ENCODE peak calls at places on chromosomes 12 and 14, in five cellular contexts. G is cardiac muscle cell, A is heart left ventricle, P is neural crest cell, S is heart right ventricle. O is an unnamed sample.

GRCh38 chr14:55754471-55754870 is 174.5 kb downstream of the KTN1 start:
- DNase-seq in G (no peak), A (no peak), P (no peak), S (no peak), O (no peak)

GRCh38 chr12:52370906-52371608 is 3.8 kb upstream of the KRT85 start:
- DNase-seq in G (no peak), A (peak; percentile 42), P (no peak), S (no peak), O (no peak)

GRCh38 chr12:19893514-19893913 is 454.2 kb downstream of the AEBP2 start:
- DNase-seq in G (no peak), A (no peak), P (no peak), S (no peak), O (no peak)

GRCh38 chr14:101062611-101063010 is 159.1 kb upstream of the RTL1 start:
- DNase-seq in G (no peak), A (no peak), P (no peak), S (no peak), O (no peak)

GRCh38 chr12:69987453-69988102 is 162.6 kb downstream of the MYRFL start:
- DNase-seq in G (peak; percentile 13), A (no peak), P (no peak), S (no peak), O (no peak)

GRCh38 chr14:69489495-69489894 is 5.0 kb downstream of the PLEKHD1 start:
- DNase-seq in G (no peak), A (no peak), P (no peak), S (no peak), O (no peak)

GRCh38 chr12:119649202-119649808 is 18.6 kb upstream of the PRKAB1 start:
- DNase-seq in G (peak; percentile 2), A (no peak), P (no peak), S (no peak), O (no peak)

GRCh38 chr12:46219892-46220655 is 48.8 kb downstream of the SLC38A1 start:
- DNase-seq in G (no peak), A (no peak), P (no peak), S (no peak), O (no peak)

GRCh38 chr12:70828391-70828790 is 92.1 kb downstream of the PTPRR start:
- DNase-seq in G (no peak), A (no peak), P (no peak), S (no peak), O (no peak)

DNA sequence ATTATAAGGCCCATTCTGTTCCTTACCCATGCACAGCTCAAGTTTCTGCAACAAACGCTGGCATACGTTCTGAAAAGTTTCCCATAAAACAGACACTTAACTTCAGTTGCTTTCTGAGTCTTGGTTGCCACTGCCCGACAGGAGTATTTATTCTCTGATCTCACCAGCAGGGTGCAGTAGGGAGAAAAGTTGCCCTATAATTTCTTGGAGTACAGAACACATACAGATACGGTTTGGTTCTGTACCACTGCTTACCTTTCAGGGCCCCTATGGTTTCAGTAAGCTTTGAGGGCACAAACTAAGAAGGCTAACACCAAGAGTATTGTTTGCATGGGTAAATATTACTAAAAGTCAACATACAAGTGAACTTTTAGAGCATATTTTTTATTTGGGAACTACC is 77.9 kb downstream of the SPATA7 start:
- DNase-seq in G (peak; percentile 25), A (no peak), P (peak; percentile 12), S (no peak), O (no peak)
- TF ChIP-seq CTCF in G (peak; percentile 37), A (no peak), P (peak; percentile 51), S (peak; percentile 44), O (peak; percentile 18)

GRCh38 chr14:44960146-44960545 is 1.6 kb downstream of the KLHL28 start:
- DNase-seq in G (no peak), A (no peak), P (no peak), S (no peak), O (no peak)

GRCh38 chr14:44960646-44961045 is 1.1 kb downstream of the KLHL28 start:
- DNase-seq in G (no peak), A (no peak), P (no peak), S (no peak), O (no peak)

GRCh38 chr14:44961730-44962572 is at the start of the genes KLHL28 and TOGARAM1:
- DNase-seq in G (peak; percentile 99), A (peak; percentile 98), P (peak; percentile 84), S (peak; percentile 89), O (peak; percentile 98)

GRCh38 chr14:44962573-44963528 is 861 bp downstream of the TOGARAM1 start:
- DNase-seq in G (peak; percentile 56), A (peak; percentile 63), P (no peak), S (peak; percentile 60), O (no peak)

DNA sequence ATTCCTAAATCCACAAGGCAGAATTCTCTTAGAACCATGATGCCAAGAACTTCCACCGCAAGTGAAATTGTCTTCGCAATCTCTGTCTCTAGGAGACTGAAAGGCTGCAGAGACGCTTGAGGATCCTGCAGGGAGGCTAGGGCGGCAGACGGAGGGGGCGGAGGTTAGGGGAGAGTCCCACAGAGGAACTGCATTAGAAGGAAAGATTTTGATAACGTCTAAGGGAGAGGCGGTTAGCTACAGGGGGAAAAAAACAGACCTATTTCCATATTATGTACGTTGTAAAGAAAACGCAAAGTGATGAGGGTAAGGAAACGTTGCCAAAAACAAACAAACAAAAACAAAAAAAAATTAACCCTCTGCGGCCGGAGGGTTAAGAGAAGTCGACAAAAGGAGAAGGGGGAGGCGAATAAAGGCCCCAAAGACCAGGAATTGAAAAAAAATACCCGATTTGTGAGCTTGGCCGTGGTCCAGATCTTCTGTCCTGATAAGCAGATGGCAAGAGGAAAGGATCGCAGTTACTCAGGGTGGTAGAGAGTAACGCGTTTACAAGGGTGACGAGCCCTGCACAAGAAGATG is 507 bp downstream of the KLHL28 start:
- DNase-seq in G (peak; percentile 78), A (peak; percentile 56), P (peak; percentile 42), S (peak; percentile 48), O (no peak)
- TF ChIP-seq CTCF in G (no peak), A (no peak), P (no peak), S (no peak), O (no peak)

DNA sequence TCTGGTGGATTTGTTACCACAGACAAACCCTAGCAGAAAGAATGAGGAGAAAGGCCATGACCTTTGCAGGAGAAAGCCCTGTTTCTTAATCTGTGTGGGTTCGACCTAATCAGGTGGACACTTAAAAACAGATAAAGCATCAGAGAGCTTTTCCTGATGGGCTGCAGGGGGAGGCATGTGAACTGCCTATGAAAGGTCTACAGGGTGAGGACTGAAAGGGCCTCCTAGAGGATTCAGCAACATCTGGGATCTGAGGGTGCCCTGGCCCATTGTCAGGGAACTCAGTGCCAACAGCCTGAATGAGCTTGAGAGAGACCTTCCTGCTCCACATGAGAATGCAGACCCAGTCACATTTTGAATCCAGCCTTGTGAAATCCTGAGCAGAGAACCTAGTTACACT is 178.8 kb upstream of the DDHD1 start:
- DNase-seq in G (no peak), A (no peak), P (no peak), S (no peak), O (no peak)
- TF ChIP-seq CTCF in G (no peak), A (no peak), P (no peak), S (no peak), O (no peak)

DNA sequence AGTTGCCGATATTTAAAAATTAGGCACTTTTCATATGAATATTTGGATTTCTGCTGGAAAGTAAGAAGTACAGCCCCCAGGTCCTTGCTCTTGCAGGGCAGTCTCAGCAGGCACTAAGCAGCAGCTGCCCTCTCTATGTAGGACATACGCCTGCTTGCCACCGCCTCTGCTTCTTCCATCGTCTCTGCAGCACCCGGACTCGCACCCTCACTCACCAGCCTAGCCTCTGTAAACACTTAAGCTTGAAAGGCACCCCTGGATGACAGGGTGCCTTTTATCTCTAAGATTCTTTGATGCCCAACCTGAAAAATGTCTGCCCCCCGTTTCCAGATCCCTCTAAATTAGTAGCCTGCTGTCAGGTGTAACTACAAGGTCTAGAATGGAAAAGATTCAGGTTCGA is 19.0 kb downstream of the OTUB2 start:
- DNase-seq in G (no peak), A (no peak), P (no peak), S (no peak), O (no peak)
- TF ChIP-seq CTCF in G (no peak), A (no peak), P (no peak), S (no peak), O (no peak)

GRCh38 chr14:106841701-106842100 is 1315.3 kb downstream of the TMEM121 start:
- DNase-seq in G (no peak), A (no peak), P (no peak), S (no peak), O (no peak)

GRCh38 chr14:106844608-106845285 is 1318.4 kb downstream of the TMEM121 start:
- DNase-seq in G (no peak), A (peak; percentile 78), P (no peak), S (peak; percentile 68), O (peak; percentile 77)

GRCh38 chr14:106843376-106843775 is 1317.0 kb downstream of the TMEM121 start:
- DNase-seq in G (no peak), A (no peak), P (no peak), S (no peak), O (no peak)

GRCh38 chr14:106843951-106844483 is 1317.6 kb downstream of the TMEM121 start:
- DNase-seq in G (no peak), A (no peak), P (no peak), S (no peak), O (no peak)

DNA sequence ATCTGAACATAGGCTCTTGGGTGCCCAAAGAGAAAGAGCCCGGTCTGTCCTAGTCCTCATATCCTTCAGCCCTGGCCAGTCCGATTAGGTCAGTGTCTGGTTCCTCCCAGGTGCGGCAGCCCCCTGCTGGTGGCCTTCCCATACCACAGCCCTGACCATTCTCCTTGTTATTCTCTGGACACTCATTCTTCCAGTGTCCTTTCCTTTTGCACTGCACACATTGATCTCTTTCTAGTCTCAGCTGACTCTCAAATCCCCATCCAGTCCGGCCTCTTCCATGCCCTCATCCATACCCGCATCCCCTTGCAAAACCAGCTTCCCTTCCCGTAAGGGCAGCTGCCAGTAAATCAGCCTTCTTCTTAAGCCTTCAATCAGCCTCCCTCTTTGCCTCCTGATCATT is 1316.3 kb downstream of the TMEM121 start:
- DNase-seq in G (no peak), A (no peak), P (no peak), S (no peak), O (no peak)
- TF ChIP-seq CTCF in G (no peak), A (no peak), P (no peak), S (peak; percentile 42), O (no peak)

O was measured in osteocyte.